ENCODE peak calls at places on chromosome 14, in seven cellular contexts. W, Z, Q, H, P, K and T are unnamed samples.

GRCh38 chr14:63949696-63950095 is 96.9 kb downstream of the SYNE2 start:
- DNase-seq in W (peak), Z (no peak), Q (no peak), H (no peak), P (peak), K (no peak), T (peak)

GRCh38 chr14:59803052-59803451 is 67.5 kb downstream of the RTN1 start:
- DNase-seq in W (no peak), Z (no peak), Q (no peak), H (no peak), P (no peak), K (no peak), T (no peak)

GRCh38 chr14:68106917-68107316 is 287.3 kb downstream of the RAD51B start:
- DNase-seq in W (no peak), Z (no peak), Q (no peak), H (no peak), P (no peak), K (no peak), T (no peak)

GRCh38 chr14:67630186-67630585 is 10.5 kb downstream of the ARG2 start:
- DNase-seq in W (no peak), Z (no peak), Q (no peak), H (no peak), P (no peak), K (no peak), T (no peak)

GRCh38 chr14:61192970-61193369 is 88.2 kb downstream of the TMEM30B start:
- DNase-seq in W (no peak), Z (no peak), Q (no peak), H (no peak), P (no peak), K (no peak), T (no peak)

GRCh38 chr14:31084385-31084784 is 58.2 kb upstream of the STRN3 start:
- DNase-seq in W (no peak), Z (no peak), Q (peak), H (no peak), P (no peak), K (no peak), T (no peak)

GRCh38 chr14:103186894-103187586 is 63.8 kb downstream of the TNFAIP2 start:
- DNase-seq in W (no peak), Z (no peak), Q (no peak), H (no peak), P (no peak), K (no peak), T (no peak)

GRCh38 chr14:104601786-104602185 is 2.8 kb downstream of the TMEM179 start:
- DNase-seq in W (no peak), Z (no peak), Q (no peak), H (peak), P (no peak), K (no peak), T (peak)

GRCh38 chr14:81401420-81402122 is 1.4 kb upstream of the STON2 start:
- DNase-seq in W (peak), Z (peak), Q (no peak), H (peak), P (peak), K (peak), T (peak)

GRCh38 chr14:106622200-106622745 is 1095.9 kb downstream of the TMEM121 start:
- DNase-seq in W (no peak), Z (no peak), Q (no peak), H (no peak), P (no peak), K (no peak), T (no peak)

GRCh38 chr14:73788871-73789590 is 62.6 kb upstream of the PTGR2 start:
- DNase-seq in W (no peak), Z (no peak), Q (no peak), H (no peak), P (no peak), K (no peak), T (no peak)

GRCh38 chr14:56194062-56194461 is 75.9 kb downstream of the PELI2 start:
- DNase-seq in W (no peak), Z (no peak), Q (no peak), H (no peak), P (no peak), K (no peak), T (no peak)

DNA sequence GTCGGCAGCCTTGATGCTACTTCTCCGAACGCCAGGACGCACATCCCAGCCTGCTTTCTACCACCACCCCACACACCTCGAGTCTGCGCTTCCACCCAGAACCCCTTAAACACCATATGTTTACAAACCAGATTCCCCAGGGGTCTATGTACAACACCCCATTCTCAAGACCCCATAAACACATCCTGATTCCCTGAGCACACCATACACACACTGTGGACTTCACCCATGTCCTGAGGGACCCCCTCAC is 738 bp downstream of the TTC7B start:
- DNase-seq in W (no peak), Z (no peak), Q (no peak), H (no peak), P (no peak), K (no peak), T (no peak)
- H3K4me3 ChIP-seq in W (peak), Z (peak), Q (no peak), H (peak), P (peak), K (peak), T (peak)

DNA sequence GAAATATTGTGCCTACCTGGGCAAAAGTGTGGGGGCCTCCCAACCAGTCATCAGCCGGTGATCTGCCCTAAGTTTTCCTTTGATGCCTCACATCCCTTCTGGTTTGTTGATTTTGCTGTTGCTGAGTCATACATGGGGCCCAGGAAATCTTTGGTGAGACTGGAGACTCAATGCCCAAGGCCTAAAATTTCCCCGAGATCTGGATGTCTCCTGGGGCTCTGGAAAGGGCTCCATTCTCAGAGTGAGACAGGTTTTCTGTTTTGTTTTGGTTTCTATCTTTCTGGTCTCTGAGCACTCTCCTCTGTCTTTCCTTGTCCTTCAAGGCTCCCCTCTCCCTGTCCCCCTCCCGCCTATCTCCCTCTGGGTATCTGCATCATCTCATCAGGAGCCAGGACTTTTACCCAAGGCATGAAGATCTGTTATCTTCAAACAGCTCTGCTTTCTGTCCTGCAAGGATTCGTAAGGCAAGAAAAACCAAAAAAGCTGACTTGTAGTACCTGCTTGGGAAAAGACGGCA is 152.8 kb upstream of the MAX start:
- DNase-seq in W (no peak), Z (peak), Q (no peak), H (peak), P (peak), K (no peak), T (peak)
- H3K4me3 ChIP-seq in W (no peak), Z (no peak), Q (no peak), H (no peak), P (no peak), K (no peak), T (no peak)

DNA sequence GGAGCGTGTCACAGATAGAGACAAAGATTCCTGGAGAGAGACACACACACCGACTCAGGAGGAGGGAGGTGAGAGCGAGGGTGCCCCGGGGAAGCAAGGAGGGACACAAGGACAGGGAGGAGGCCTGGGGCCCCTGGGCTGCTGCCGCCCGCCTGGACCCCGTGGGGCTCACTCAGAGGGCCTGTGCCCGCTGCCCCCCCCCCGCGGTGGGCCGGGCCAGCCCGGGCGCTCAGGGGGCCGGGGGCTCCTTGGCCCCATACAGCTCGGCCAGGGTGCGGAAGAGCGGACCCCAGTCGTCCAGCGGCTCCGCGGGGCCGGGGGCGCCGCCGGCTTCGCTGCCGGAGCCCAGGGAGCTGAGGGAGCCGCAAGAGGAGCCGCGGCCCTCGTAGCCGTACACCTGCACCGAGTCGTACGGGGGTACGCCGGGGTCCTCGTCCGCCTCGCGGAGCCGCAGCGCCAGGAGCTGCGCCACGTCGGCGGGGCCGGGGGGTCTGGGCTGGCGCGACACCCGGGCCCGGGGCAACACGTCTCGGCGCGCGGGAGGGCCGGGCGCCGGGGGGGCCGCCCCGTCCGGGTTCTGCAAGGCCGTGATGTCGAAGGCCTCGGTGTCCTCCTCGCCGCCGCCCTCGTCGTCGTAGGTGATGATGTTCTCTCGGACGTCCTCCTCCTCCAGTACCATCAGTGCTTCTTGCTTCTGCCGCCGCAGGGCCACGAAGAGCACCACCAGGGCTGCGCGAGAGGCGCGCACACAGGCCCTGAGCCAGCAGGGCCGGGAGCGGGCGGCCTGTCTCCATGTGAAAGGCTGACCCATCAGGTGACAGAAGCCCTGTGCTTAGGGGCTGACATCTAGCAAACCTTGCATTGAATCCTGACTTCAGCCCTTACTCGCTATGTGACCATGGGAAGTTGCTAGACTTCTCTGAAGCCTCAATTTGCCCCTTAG is 6.0 kb downstream of the PSMB11 start:
- DNase-seq in W (no peak), Z (no peak), Q (no peak), H (no peak), P (no peak), K (no peak), T (no peak)
- H3K4me3 ChIP-seq in W (no peak), Z (no peak), Q (no peak), H (no peak), P (no peak), K (no peak), T (no peak)

DNA sequence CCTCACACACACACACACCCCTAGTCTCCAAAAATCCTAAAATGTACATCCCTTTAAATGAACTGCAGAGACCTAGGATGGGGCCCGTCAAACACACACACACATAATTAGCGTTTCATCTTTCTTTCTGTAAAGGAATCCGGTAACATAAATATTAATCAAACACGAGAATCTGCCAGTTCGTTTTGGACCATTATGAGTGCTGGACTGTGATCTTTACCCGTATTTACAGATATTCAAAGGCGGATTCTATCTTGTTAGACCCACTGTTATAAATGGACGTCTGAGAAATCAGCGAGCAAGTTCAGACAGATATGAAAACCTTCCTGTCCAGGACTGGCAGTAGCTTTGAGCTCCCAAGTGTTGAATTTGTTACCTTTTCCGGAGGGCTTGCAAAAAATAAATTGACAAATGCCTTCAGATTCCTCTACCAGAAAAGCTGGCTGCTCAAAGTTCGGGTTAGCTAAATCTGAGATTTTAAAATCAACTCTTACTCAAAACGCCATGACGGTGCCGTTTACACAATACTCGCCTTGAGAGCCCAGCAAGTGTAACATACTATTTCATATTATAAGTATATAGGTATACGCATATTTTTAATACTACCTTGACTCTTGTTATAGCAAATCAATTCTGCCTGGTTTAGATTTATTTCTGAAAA is 27.6 kb downstream of the BCL11B start:
- DNase-seq in W (no peak), Z (no peak), Q (no peak), H (no peak), P (no peak), K (no peak), T (no peak)
- H3K4me3 ChIP-seq in W (no peak), Z (no peak), Q (no peak), H (no peak), P (no peak), K (no peak), T (no peak)

GRCh38 chr14:89616425-89617141 is 199.6 kb upstream of the FOXN3 start:
- DNase-seq in W (no peak), Z (no peak), Q (peak), H (no peak), P (peak), K (no peak), T (peak)
- H3K4me3 ChIP-seq in W (no peak), Z (no peak), Q (peak), H (no peak), P (no peak), K (no peak), T (no peak)

GRCh38 chr14:58353516-58354299 is 42.0 kb upstream of the TOMM20L start:
- DNase-seq in W (no peak), Z (no peak), Q (no peak), H (no peak), P (no peak), K (no peak), T (no peak)
- H3K4me3 ChIP-seq in W (no peak), Z (no peak), Q (no peak), H (peak), P (no peak), K (no peak), T (no peak)

GRCh38 chr14:90774316-90774715 is 41.9 kb downstream of the TTC7B start:
- DNase-seq in W (no peak), Z (no peak), Q (no peak), H (no peak), P (no peak), K (no peak), T (no peak)

GRCh38 chr14:90773196-90773486 is 43.1 kb downstream of the TTC7B start:
- DNase-seq in W (no peak), Z (no peak), Q (no peak), H (no peak), P (no peak), K (no peak), T (no peak)

GRCh38 chr14:90777358-90777757 is 38.9 kb downstream of the TTC7B start:
- DNase-seq in W (no peak), Z (no peak), Q (no peak), H (no peak), P (no peak), K (no peak), T (no peak)

GRCh38 chr14:90773705-90774104 is 42.5 kb downstream of the TTC7B start:
- DNase-seq in W (no peak), Z (no peak), Q (no peak), H (no peak), P (no peak), K (no peak), T (no peak)

DNA sequence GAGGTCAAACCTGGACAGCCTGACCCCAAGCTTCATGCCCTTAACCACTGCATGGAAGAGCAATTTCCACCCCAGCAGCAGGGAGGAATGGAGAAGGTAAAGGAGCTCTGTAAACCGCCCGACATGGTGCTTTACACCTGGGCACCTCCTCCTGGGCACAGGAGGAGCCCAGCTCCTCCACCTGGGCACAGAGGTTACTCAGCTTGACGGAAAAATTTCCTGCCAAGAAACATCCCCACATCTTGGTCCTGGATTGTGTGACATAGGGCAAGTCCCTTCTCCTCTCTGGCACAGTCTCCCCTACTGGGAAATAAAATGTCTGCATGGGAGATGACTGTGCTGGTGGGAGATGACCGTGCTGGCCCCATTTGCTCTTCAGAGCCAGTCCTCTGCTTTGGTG is 40.8 kb downstream of the TTC7B start:
- DNase-seq in W (no peak), Z (no peak), Q (no peak), H (no peak), P (no peak), K (no peak), T (no peak)
- H3K4me3 ChIP-seq in W (no peak), Z (no peak), Q (no peak), H (no peak), P (no peak), K (no peak), T (no peak)

GRCh38 chr14:49900973-49901372 is 8.1 kb downstream of the ARF6 start:
- DNase-seq in W (no peak), Z (no peak), Q (no peak), H (no peak), P (no peak), K (no peak), T (no peak)

GRCh38 chr14:49896956-49897355 is 4.1 kb downstream of the ARF6 start:
- DNase-seq in W (no peak), Z (no peak), Q (no peak), H (no peak), P (no peak), K (no peak), T (no peak)

GRCh38 chr14:49897965-49898364 is 5.1 kb downstream of the ARF6 start:
- DNase-seq in W (no peak), Z (no peak), Q (no peak), H (no peak), P (no peak), K (no peak), T (no peak)

GRCh38 chr14:49897414-49897813 is 4.5 kb downstream of the ARF6 start:
- DNase-seq in W (no peak), Z (no peak), Q (no peak), H (no peak), P (no peak), K (no peak), T (no peak)

GRCh38 chr14:49898485-49898884 is 5.6 kb downstream of the ARF6 start:
- DNase-seq in W (no peak), Z (no peak), Q (no peak), H (no peak), P (no peak), K (no peak), T (no peak)
- H3K4me3 ChIP-seq in W (no peak), Z (no peak), Q (peak), H (peak), P (no peak), K (no peak), T (no peak)